ENCODE peak calls at places on chromosomes 5 and 9, in seven cellular contexts. D is stimulated activated CD8-positive, alpha-beta memory T cell treated with anti-CD3 and anti-CD28 coated beads, Interleukin-4, amount 100 ng/mL, for 4 hours; I is posterior vena cava; P is CD4-positive, alpha-beta T cell; N is anterior cingulate cortex; T is effector memory CD4-positive, alpha-beta T cell; Q is HT-29. O is an unnamed sample.

GRCh38 chr9:90868555-90868954 is 66.9 kb downstream of the SYK start:
- DNase-seq in D (no peak), I (no peak), P (no peak), N (no peak), T (no peak), Q (no peak), O (no peak)

GRCh38 chr5:105677291-105677690 is 1993.4 kb downstream of the EFNA5 start:
- DNase-seq in D (no peak), I (no peak), P (no peak), N (no peak), T (no peak), Q (no peak), O (no peak)

GRCh38 chr9:124449381-124450151 is 685 bp upstream of the ADGRD2 start:
- DNase-seq in D (no peak), I (peak), P (no peak), N (no peak), T (no peak), Q (no peak), O (no peak)

GRCh38 chr5:76601470-76601869 is 21.7 kb downstream of the F2RL2 start:
- DNase-seq in D (no peak), I (no peak), P (no peak), N (peak), T (peak), Q (peak), O (no peak)

GRCh38 chr5:9091896-9092662 is 453.8 kb downstream of the SEMA5A start:
- DNase-seq in D (no peak), I (no peak), P (no peak), N (no peak), T (no peak), Q (no peak), O (no peak)

GRCh38 chr5:127799293-127799905 is 96.2 kb downstream of the CCDC192 start:
- DNase-seq in D (no peak), I (no peak), P (no peak), N (no peak), T (no peak), Q (no peak), O (no peak)

GRCh38 chr5:172837640-172838039 is 3.6 kb downstream of the ERGIC1 start:
- DNase-seq in D (no peak), I (no peak), P (peak), N (no peak), T (peak), Q (peak), O (no peak)

GRCh38 chr5:52811067-52811749 is 23.5 kb downstream of the ITGA1 start:
- DNase-seq in D (no peak), I (peak), P (no peak), N (no peak), T (no peak), Q (peak), O (no peak)

GRCh38 chr5:69525490-69525889 is 32.9 kb downstream of the OCLN start:
- DNase-seq in D (no peak), I (no peak), P (no peak), N (no peak), T (no peak), Q (peak), O (no peak)

GRCh38 chr9:112868461-112868860 is 22.2 kb downstream of the SLC46A2 start:
- DNase-seq in D (no peak), I (peak), P (no peak), N (no peak), T (no peak), Q (peak), O (no peak)

GRCh38 chr5:80852331-80853245 is 107.6 kb upstream of the RASGRF2 start:
- DNase-seq in D (no peak), I (no peak), P (no peak), N (no peak), T (no peak), Q (no peak), O (no peak)

GRCh38 chr5:62790348-62790747 is 211.7 kb downstream of the LRRC70 start:
- DNase-seq in D (no peak), I (no peak), P (no peak), N (no peak), T (no peak), Q (no peak), O (no peak)

GRCh38 chr9:1721219-1721618 is 293.9 kb upstream of the SMARCA2 start:
- DNase-seq in D (no peak), I (no peak), P (no peak), N (no peak), T (no peak), Q (no peak), O (no peak)

GRCh38 chr5:155116456-155117251 is 103.1 kb downstream of the KIF4B start:
- DNase-seq in D (no peak), I (no peak), P (no peak), N (no peak), T (no peak), Q (no peak), O (no peak)

GRCh38 chr5:171681667-171682066 is 104.0 kb upstream of the SMIM23 start:
- DNase-seq in D (no peak), I (no peak), P (no peak), N (no peak), T (no peak), Q (no peak), O (no peak)

GRCh38 chr9:13369426-13369825 is 89.9 kb upstream of the MPDZ start:
- DNase-seq in D (no peak), I (no peak), P (no peak), N (no peak), T (no peak), Q (no peak), O (no peak)

GRCh38 chr5:8461543-8461942 is 592.6 kb downstream of the MTRR start:
- DNase-seq in D (no peak), I (no peak), P (no peak), N (no peak), T (no peak), Q (no peak), O (no peak)

GRCh38 chr5:1551426-1551825 is 27.7 kb upstream of the LPCAT1 start:
- DNase-seq in D (no peak), I (peak), P (no peak), N (no peak), T (no peak), Q (no peak), O (no peak)

GRCh38 chr9:128383007-128383753 is 12.0 kb downstream of the URM1 start:
- DNase-seq in D (no peak), I (no peak), P (no peak), N (peak), T (no peak), Q (no peak), O (no peak)

GRCh38 chr5:54087436-54087835 is 222.9 kb downstream of the ARL15 start:
- DNase-seq in D (no peak), I (no peak), P (no peak), N (no peak), T (no peak), Q (no peak), O (no peak)

GRCh38 chr9:534886-535285 is 306.6 kb upstream of the DMRT1 start:
- DNase-seq in D (no peak), I (no peak), P (no peak), N (peak), T (no peak), Q (no peak), O (no peak)

GRCh38 chr9:116101516-116101915 is 52.1 kb upstream of the PAPPA start:
- DNase-seq in D (no peak), I (no peak), P (no peak), N (no peak), T (no peak), Q (no peak), O (no peak)

GRCh38 chr5:81081461-81081835 is 121.3 kb downstream of the RASGRF2 start:
- DNase-seq in D (no peak), I (no peak), P (no peak), N (peak), T (no peak), Q (no peak), O (no peak)

GRCh38 chr5:24385070-24385469 is 259.7 kb downstream of the CDH10 start:
- DNase-seq in D (no peak), I (no peak), P (no peak), N (no peak), T (no peak), Q (no peak), O (no peak)

GRCh38 chr9:106704056-106704625 is 158.8 kb upstream of the ZNF462 start:
- DNase-seq in D (no peak), I (no peak), P (no peak), N (no peak), T (no peak), Q (no peak), O (no peak)

GRCh38 chr9:124350485-124351263 is 64.6 kb downstream of the PSMB7 start:
- DNase-seq in D (no peak), I (peak), P (peak), N (no peak), T (no peak), Q (no peak), O (no peak)

GRCh38 chr5:4994994-4995393 is 145.1 kb upstream of the ADAMTS16 start:
- DNase-seq in D (no peak), I (no peak), P (no peak), N (no peak), T (no peak), Q (no peak), O (no peak)

O was measured in activated T-helper 9 cell treated with anti-CD3 and anti-CD28 coated beads, Interleukin-2, amount 50 U/mL, for 16 hours.